ENCODE peak calls at places on chromosomes 16 and 17, in seven cellular contexts. B is uterus, Y is esophagus squamous epithelium, O is GM12878, N is heart left ventricle, C is tibial artery, E is heart right ventricle. S is an unnamed sample.
A peak's percentile ranks its signal among the peaks of the same experiment; 100 is the strongest.

GRCh38 chr17:65547253-65547670 is 14.2 kb downstream of the AXIN2 start:
- DNase-seq in B (peak; percentile 58), Y (no peak), O (no peak), N (no peak), C (no peak), E (no peak), S (no peak)

GRCh38 chr16:65510850-65511249 is 389.0 kb upstream of the CDH11 start:
- DNase-seq in B (no peak), Y (no peak), O (no peak), N (no peak), C (no peak), E (no peak), S (no peak)

GRCh38 chr17:60163108-60163784 is 13.5 kb downstream of the CA4 start:
- DNase-seq in B (no peak), Y (no peak), O (no peak), N (no peak), C (no peak), E (no peak), S (no peak)

GRCh38 chr16:72749091-72749490 is 298.8 kb downstream of the ZFHX3 start:
- DNase-seq in B (no peak), Y (no peak), O (no peak), N (no peak), C (no peak), E (no peak), S (no peak)

GRCh38 chr17:41810659-41811548 is 845 bp downstream of the P3H4 start:
- DNase-seq in B (no peak), Y (no peak), O (no peak), N (no peak), C (no peak), E (no peak), S (no peak)

GRCh38 chr17:28938552-28938951 is 12.8 kb downstream of the PHF12 start:
- DNase-seq in B (no peak), Y (no peak), O (no peak), N (peak; percentile 73), C (no peak), E (no peak), S (no peak)

GRCh38 chr16:54284319-54284930 is 2.2 kb downstream of the IRX3 start:
- DNase-seq in B (no peak), Y (no peak), O (no peak), N (peak; percentile 42), C (no peak), E (no peak), S (no peak)

GRCh38 chr17:45580914-45581313 is 90.4 kb upstream of the PLEKHM1 start:
- DNase-seq in B (no peak), Y (no peak), O (no peak), N (no peak), C (no peak), E (no peak), S (no peak)

GRCh38 chr17:66493283-66494019 is 191.0 kb downstream of the PRKCA start:
- DNase-seq in B (no peak), Y (no peak), O (no peak), N (no peak), C (no peak), E (no peak), S (no peak)

GRCh38 chr16:52528393-52529080 is 18.4 kb downstream of the TOX3 start:
- DNase-seq in B (no peak), Y (no peak), O (no peak), N (no peak), C (no peak), E (no peak), S (no peak)

GRCh38 chr17:40936437-40936971 is 942 bp downstream of the KRT23 start:
- DNase-seq in B (no peak), Y (no peak), O (no peak), N (no peak), C (no peak), E (no peak), S (no peak)

GRCh38 chr16:22857296-22857695 is 43.3 kb downstream of the HS3ST2 start:
- DNase-seq in B (no peak), Y (no peak), O (no peak), N (no peak), C (no peak), E (no peak), S (no peak)

GRCh38 chr17:50931003-50931878 is 65.1 kb upstream of the TOB1 start:
- DNase-seq in B (peak; percentile 86), Y (no peak), O (no peak), N (peak; percentile 96), C (peak; percentile 96), E (peak; percentile 87), S (peak; percentile 91)

GRCh38 chr17:39486242-39486641 is 25.0 kb downstream of the CDK12 start:
- DNase-seq in B (no peak), Y (no peak), O (no peak), N (no peak), C (peak; percentile 67), E (no peak), S (no peak)

GRCh38 chr17:19534562-19535149 is 1.0 kb downstream of the SLC47A1 start:
- DNase-seq in B (no peak), Y (no peak), O (no peak), N (no peak), C (no peak), E (no peak), S (no peak)

GRCh38 chr17:29393451-29393850 is 3.3 kb downstream of the TAOK1 start:
- DNase-seq in B (no peak), Y (no peak), O (no peak), N (no peak), C (no peak), E (no peak), S (no peak)

GRCh38 chr17:69588739-69589334 is 174.3 kb downstream of the MAP2K6 start:
- DNase-seq in B (no peak), Y (no peak), O (no peak), N (no peak), C (no peak), E (no peak), S (no peak)

GRCh38 chr16:25093208-25094061 is 18.1 kb upstream of the LCMT1 start:
- DNase-seq in B (no peak), Y (no peak), O (no peak), N (no peak), C (no peak), E (no peak), S (no peak)

GRCh38 chr16:75116081-75116910 is at the start of gene LDHD:
- DNase-seq in B (peak; percentile 82), Y (no peak), O (no peak), N (peak; percentile 93), C (peak; percentile 94), E (peak; percentile 85), S (peak; percentile 83)

GRCh38 chr16:4110065-4110464 is 6.2 kb downstream of the ADCY9 start:
- DNase-seq in B (no peak), Y (no peak), O (no peak), N (no peak), C (no peak), E (no peak), S (no peak)

GRCh38 chr16:4113358-4114256 is 2.6 kb downstream of the ADCY9 start:
- DNase-seq in B (no peak), Y (no peak), O (no peak), N (peak; percentile 32), C (no peak), E (no peak), S (no peak)

GRCh38 chr16:4111748-4112696 is 4.2 kb downstream of the ADCY9 start:
- DNase-seq in B (no peak), Y (no peak), O (no peak), N (no peak), C (no peak), E (no peak), S (no peak)

GRCh38 chr16:4109250-4109736 is 6.9 kb downstream of the ADCY9 start:
- DNase-seq in B (no peak), Y (no peak), O (no peak), N (no peak), C (no peak), E (no peak), S (no peak)

GRCh38 chr16:4110680-4111079 is 5.6 kb downstream of the ADCY9 start:
- DNase-seq in B (no peak), Y (no peak), O (no peak), N (no peak), C (no peak), E (no peak), S (no peak)
- H3K27ac ChIP-seq in B (no peak overlapping the region), Y (no peak overlapping the region), O (no peak overlapping the region), N (no peak overlapping the region), C (peak overlapping the region; percentile 70), E (no peak overlapping the region), S (no peak overlapping the region)

GRCh38 chr17:351875-352420 is 659 bp downstream of the RPH3AL start:
- DNase-seq in B (no peak), Y (no peak), O (no peak), N (no peak), C (no peak), E (no peak), S (no peak)
- H3K27ac ChIP-seq in B (peak overlapping the region; percentile 60), Y (peak overlapping the region; percentile 86), O (no peak overlapping the region), N (peak overlapping the region; percentile 84), C (no peak overlapping the region), E (peak overlapping the region; percentile 71), S (no peak overlapping the region)

GRCh38 chr17:38415250-38416194 is 12.7 kb upstream of the ARHGAP23 start:
- DNase-seq in B (no peak), Y (no peak), O (peak; percentile 11), N (no peak), C (no peak), E (no peak), S (peak; percentile 61)
- H3K27ac ChIP-seq in B (no peak overlapping the region), Y (no peak overlapping the region), O (peak overlapping the region; percentile 34), N (no peak overlapping the region), C (no peak overlapping the region), E (no peak overlapping the region), S (peak overlapping the region; percentile 67)

GRCh38 chr16:88196471-88197400 is 186.0 kb upstream of the ZNF469 start:
- DNase-seq in B (no peak), Y (no peak), O (no peak), N (no peak), C (no peak), E (no peak), S (no peak)

GRCh38 chr16:88197481-88198456 is 185.0 kb upstream of the ZNF469 start:
- DNase-seq in B (no peak), Y (no peak), O (no peak), N (no peak), C (no peak), E (no peak), S (no peak)

GRCh38 chr16:88200896-88201185 is 181.9 kb upstream of the ZNF469 start:
- DNase-seq in B (no peak), Y (no peak), O (no peak), N (no peak), C (peak; percentile 28), E (no peak), S (no peak)

GRCh38 chr16:88208112-88208511 is 174.6 kb upstream of the ZNF469 start:
- DNase-seq in B (no peak), Y (no peak), O (no peak), N (no peak), C (peak; percentile 21), E (no peak), S (no peak)

DNA sequence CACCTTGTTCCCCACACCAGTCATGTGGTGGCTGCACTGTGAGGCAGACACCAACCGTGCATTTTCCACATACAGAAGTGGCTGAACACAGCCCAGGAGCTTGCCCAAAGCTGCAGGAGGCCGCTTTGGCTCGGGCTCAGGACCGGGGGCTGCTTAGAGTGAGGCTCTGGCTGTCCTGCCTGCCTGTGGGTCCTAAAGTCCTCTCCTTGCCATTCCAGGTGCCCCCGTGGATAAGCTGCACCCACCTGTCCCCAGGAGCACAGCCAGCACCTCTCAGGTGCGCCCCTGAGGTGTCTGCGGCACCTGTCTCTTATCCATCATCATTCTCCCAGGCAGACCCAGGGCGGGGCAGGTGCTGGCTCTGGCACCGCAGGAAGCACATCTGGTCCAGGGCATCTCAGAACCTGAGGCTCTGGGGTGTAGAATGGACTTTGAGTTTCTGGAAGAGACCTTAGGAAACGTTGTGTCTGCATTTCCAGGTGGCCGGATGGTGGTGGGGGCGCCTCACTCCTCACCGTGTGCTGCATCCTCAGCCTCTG is 180.5 kb upstream of the ZNF469 start:
- DNase-seq in B (no peak), Y (no peak), O (no peak), N (no peak), C (peak; percentile 59), E (no peak), S (no peak)
- H3K27ac ChIP-seq in B (no peak overlapping the region), Y (no peak overlapping the region), O (no peak overlapping the region), N (no peak overlapping the region), C (no peak overlapping the region), E (no peak overlapping the region), S (no peak overlapping the region)

S was measured in substantia nigra.